ENCODE peak calls at places on chromosome 6, in eight cellular contexts. X is suprapubic skin; Q is iris pigment epithelial cell; V is effector memory CD4-positive, alpha-beta T cell; Y is tibial artery; F is GM10248; S is SHP77; D is amygdala. C is an unnamed sample.

GRCh38 chr6:120826253-120826652 is 508.0 kb downstream of the TBC1D32 start:
- DNase-seq in X (no peak), Q (peak), V (no peak), Y (no peak), F (no peak), S (peak), D (no peak), C (no peak)

GRCh38 chr6:135938588-135939215 is 87.2 kb downstream of the PDE7B start:
- DNase-seq in X (no peak), Q (peak), V (no peak), Y (peak), F (no peak), S (no peak), D (no peak), C (no peak)

GRCh38 chr6:155389130-155389529 is 66.5 kb downstream of the NOX3 start:
- DNase-seq in X (no peak), Q (peak), V (no peak), Y (no peak), F (no peak), S (no peak), D (no peak), C (no peak)

GRCh38 chr6:26097268-26097875 is 10.1 kb downstream of the HFE start:
- DNase-seq in X (no peak), Q (peak), V (peak), Y (no peak), F (peak), S (peak), D (peak), C (no peak)

GRCh38 chr6:85126448-85127178 is 323.3 kb upstream of the NT5E start:
- DNase-seq in X (peak), Q (peak), V (no peak), Y (peak), F (peak), S (peak), D (peak), C (no peak)

GRCh38 chr6:152089992-152090391 is 282.5 kb downstream of the ESR1 start:
- DNase-seq in X (peak), Q (peak), V (no peak), Y (peak), F (no peak), S (no peak), D (no peak), C (no peak)

GRCh38 chr6:33140556-33140955 is 51.7 kb downstream of the COL11A2 start:
- DNase-seq in X (no peak), Q (no peak), V (no peak), Y (no peak), F (no peak), S (no peak), D (no peak), C (no peak)

GRCh38 chr6:50305660-50306059 is 255.9 kb upstream of the DEFB112 start:
- DNase-seq in X (no peak), Q (no peak), V (no peak), Y (no peak), F (no peak), S (no peak), D (no peak), C (no peak)

C was measured in T-helper 1 cell.